ENCODE peak calls at places on chromosomes 2 and 18, in six cellular contexts. F, J, X, K, H and M are unnamed samples.
A peak's percentile ranks its signal among the peaks of the same experiment; 100 is the strongest.

GRCh38 chr18:41761329-41762028 is 193.6 kb upstream of the PIK3C3 start:
- DNase-seq in F (peak; percentile 85), J (peak; percentile 80), X (no peak), K (no peak), H (no peak), M (no peak)

GRCh38 chr18:42559292-42559691 is 556.2 kb downstream of the RIT2 start:
- DNase-seq in F (no peak), J (no peak), X (no peak), K (no peak), H (peak; percentile 3), M (no peak)

GRCh38 chr2:230866704-230867561 is 2.2 kb downstream of the ITM2C start:
- DNase-seq in F (peak; percentile 26), J (peak; percentile 26), X (no peak), K (peak; percentile 51), H (no peak), M (peak; percentile 68)

GRCh38 chr18:48913201-48913600 is 37.6 kb downstream of the SMAD7 start:
- DNase-seq in F (no peak), J (peak; percentile 9), X (no peak), K (peak; percentile 39), H (no peak), M (no peak)

GRCh38 chr2:50859110-50859509 is 172.8 kb downstream of the NRXN1 start:
- DNase-seq in F (no peak), J (no peak), X (no peak), K (no peak), H (no peak), M (no peak)

GRCh38 chr2:72923833-72924352 is 6.6 kb downstream of the EMX1 start:
- DNase-seq in F (no peak), J (no peak), X (no peak), K (no peak), H (no peak), M (no peak)

GRCh38 chr2:227106845-227107759 is 56.9 kb downstream of the COL4A4 start:
- DNase-seq in F (peak; percentile 80), J (peak; percentile 81), X (peak; percentile 23), K (no peak), H (peak; percentile 72), M (no peak)

GRCh38 chr2:167637726-167638125 is 609.7 kb downstream of the STK39 start:
- DNase-seq in F (no peak), J (peak; percentile 6), X (no peak), K (no peak), H (no peak), M (no peak)

GRCh38 chr2:207767461-207768167 is 2.1 kb downstream of the FZD5 start:
- DNase-seq in F (peak; percentile 29), J (peak; percentile 65), X (peak; percentile 41), K (no peak), H (peak; percentile 40), M (no peak)

GRCh38 chr18:6444484-6445228 is 29.9 kb upstream of the L3MBTL4 start:
- DNase-seq in F (no peak), J (peak; percentile 33), X (no peak), K (no peak), H (no peak), M (no peak)

GRCh38 chr2:108916397-108917077 is 72.5 kb downstream of the EDAR start:
- DNase-seq in F (no peak), J (no peak), X (no peak), K (no peak), H (no peak), M (no peak)

GRCh38 chr2:198638579-198638978 is 819.2 kb downstream of the SATB2 start:
- DNase-seq in F (no peak), J (no peak), X (no peak), K (no peak), H (no peak), M (no peak)

GRCh38 chr2:195051401-195051800 is 605.6 kb upstream of the SLC39A10 start:
- DNase-seq in F (no peak), J (peak; percentile 7), X (no peak), K (no peak), H (no peak), M (no peak)

GRCh38 chr2:98915751-98916358 is 20.2 kb downstream of the CRACDL start:
- DNase-seq in F (no peak), J (peak; percentile 66), X (no peak), K (no peak), H (no peak), M (no peak)

GRCh38 chr2:192827735-192828134 is 633.0 kb upstream of the TMEFF2 start:
- DNase-seq in F (no peak), J (no peak), X (no peak), K (no peak), H (no peak), M (no peak)

GRCh38 chr2:61993422-61994024 is 88.0 kb downstream of the COMMD1 start:
- DNase-seq in F (peak; percentile 60), J (peak; percentile 68), X (no peak), K (no peak), H (peak; percentile 34), M (no peak)

DNA sequence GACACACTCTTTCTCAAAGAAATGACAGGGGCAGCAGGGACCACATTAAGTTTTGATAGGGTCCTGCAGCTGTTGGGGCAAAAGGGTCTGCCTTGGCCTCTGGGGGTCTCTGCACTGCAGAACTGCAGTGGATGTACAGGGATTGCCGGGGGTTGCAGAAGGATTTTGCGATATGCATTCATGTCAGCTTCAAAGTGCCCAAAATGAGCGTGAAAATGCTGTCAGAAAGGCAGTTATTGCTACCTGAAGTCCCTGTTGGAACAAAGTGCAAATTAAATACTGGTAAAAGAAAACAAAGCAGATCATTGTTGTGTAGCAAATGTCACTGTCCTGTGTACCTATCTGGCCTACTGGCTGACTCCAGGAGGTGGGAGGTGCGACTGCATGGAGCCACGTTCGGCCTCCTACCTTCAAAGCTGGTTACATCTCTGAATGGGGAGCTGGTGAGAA is 78.8 kb upstream of the MAP4K3 start:
- DNase-seq in F (no peak), J (no peak), X (no peak), K (no peak), H (no peak), M (no peak)
- H3K27ac ChIP-seq in F (no peak overlapping the region), J (no peak overlapping the region), X (no peak overlapping the region), K (no peak overlapping the region), H (no peak overlapping the region), M (no peak overlapping the region)

DNA sequence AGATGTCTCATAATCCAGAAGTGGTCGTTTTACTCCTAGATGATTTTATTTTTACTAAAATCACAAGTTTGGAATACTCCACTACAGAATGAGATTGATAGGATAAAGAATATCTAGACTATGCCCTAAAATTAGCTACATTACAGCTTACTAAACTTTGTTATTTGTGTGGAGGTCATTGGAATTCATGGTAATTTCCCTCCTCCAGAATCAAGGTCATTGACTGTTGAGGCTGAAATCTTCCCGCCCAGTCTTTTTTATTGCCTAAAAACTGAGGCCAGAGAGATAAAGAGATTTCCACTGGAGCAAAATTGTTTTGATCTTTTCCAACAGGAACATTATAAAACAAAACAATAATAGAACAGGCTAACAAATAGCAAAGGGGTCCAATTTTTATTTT is 35.0 kb downstream of the ITGB6 start:
- DNase-seq in F (no peak), J (no peak), X (no peak), K (no peak), H (no peak), M (no peak)
- H3K4me1 ChIP-seq in F (peaks cover 1% of the 10 kb centered on the region), J (peaks cover 18% of the 10 kb centered on the region), X (peaks cover 8% of the 10 kb centered on the region), K (no peaks in the 10 kb centered on the region), H (peaks cover 11% of the 10 kb centered on the region), M (no peaks in the 10 kb centered on the region)

GRCh38 chr2:46163804-46164569 is 133.2 kb upstream of the EPAS1 start:
- DNase-seq in F (peak; percentile 44), J (peak; percentile 99), X (no peak), K (no peak), H (no peak), M (no peak)

GRCh38 chr2:46163031-46163430 is 134.2 kb upstream of the EPAS1 start:
- DNase-seq in F (no peak), J (no peak), X (no peak), K (no peak), H (no peak), M (no peak)

GRCh38 chr2:46161329-46161728 is 135.9 kb upstream of the EPAS1 start:
- DNase-seq in F (no peak), J (no peak), X (no peak), K (no peak), H (no peak), M (no peak)

GRCh38 chr2:46161921-46162320 is 135.3 kb upstream of the EPAS1 start:
- DNase-seq in F (no peak), J (no peak), X (no peak), K (no peak), H (no peak), M (no peak)

GRCh38 chr2:46162329-46162870 is 134.8 kb upstream of the EPAS1 start:
- DNase-seq in F (no peak), J (no peak), X (no peak), K (no peak), H (no peak), M (no peak)
- H3K27ac ChIP-seq in F (no peak overlapping the region), J (peak overlapping the region; percentile 95), X (no peak overlapping the region), K (no peak overlapping the region), H (no peak overlapping the region), M (no peak overlapping the region)

DNA sequence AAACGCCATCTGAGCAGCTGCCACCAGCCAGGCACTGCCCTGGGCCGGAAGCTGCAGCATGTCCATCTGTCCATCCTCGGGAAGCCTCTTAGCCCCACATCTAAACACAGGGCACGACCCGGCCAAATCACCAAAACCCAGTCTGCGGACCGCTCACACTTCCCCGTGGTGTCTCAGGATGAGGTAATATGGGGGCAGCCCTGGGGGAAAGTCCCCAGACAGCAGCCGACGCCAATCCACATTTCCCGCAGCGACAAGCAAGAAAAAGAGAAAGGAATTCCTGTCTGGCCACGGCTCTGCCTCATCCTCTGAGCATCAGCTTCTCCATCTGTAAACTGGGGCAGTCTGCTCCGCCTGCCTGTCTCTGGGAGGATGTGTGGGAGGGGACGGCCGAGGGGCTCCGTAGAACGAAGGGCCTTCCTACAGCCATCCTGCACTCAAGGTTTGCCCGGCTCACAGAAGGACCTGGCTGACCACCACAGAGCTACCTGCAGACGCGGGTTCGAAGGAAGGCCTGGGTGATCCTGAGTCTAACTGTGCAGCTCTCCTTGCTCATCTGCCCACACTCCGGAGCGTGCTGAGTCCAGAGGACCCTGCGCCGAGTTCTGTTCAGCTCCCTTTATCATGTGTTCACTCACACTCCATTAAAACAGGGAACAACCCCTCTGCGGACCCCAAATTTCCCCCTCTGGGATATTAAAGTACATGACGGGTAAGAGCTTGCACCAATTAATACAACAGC is 138.5 kb downstream of the PXDN start:
- DNase-seq in F (peak; percentile 94), J (no peak), X (no peak), K (no peak), H (no peak), M (no peak)
- H3K4me1 ChIP-seq in F (peaks cover 34% of the 10 kb centered on the region), J (peaks cover 21% of the 10 kb centered on the region), X (peaks cover 16% of the 10 kb centered on the region), K (no peaks in the 10 kb centered on the region), H (no peaks in the 10 kb centered on the region), M (no peaks in the 10 kb centered on the region)

GRCh38 chr2:217731805-217732204 is 271.0 kb downstream of the TNS1 start:
- DNase-seq in F (peak; percentile 43), J (no peak), X (no peak), K (no peak), H (no peak), M (no peak)
- H3K27ac ChIP-seq in F (no peak overlapping the region), J (no peak overlapping the region), X (no peak overlapping the region), K (no peak overlapping the region), H (no peak overlapping the region), M (no peak overlapping the region)